ENCODE peak calls at places on chromosomes 12 and 14, in eight cellular contexts. E, G, M, P, T, S, B and Y are unnamed samples.

GRCh38 chr12:119365451-119365850 is 30.9 kb downstream of the CCDC60 start:
- DNase-seq in E (no peak), G (no peak), M (no peak), P (no peak), T (no peak), S (no peak), B (no peak), Y (no peak)

GRCh38 chr12:108273217-108273616 is 65.9 kb downstream of the CMKLR1 start:
- DNase-seq in E (no peak), G (no peak), M (no peak), P (no peak), T (no peak), S (no peak), B (no peak), Y (no peak)

GRCh38 chr12:1929241-1929984 is 11.0 kb upstream of the CACNA2D4 start:
- DNase-seq in E (peak; percentile 59), G (no peak), M (no peak), P (no peak), T (no peak), S (no peak), B (no peak), Y (no peak)

GRCh38 chr14:71574976-71575375 is 357.3 kb upstream of the RGS6 start:
- DNase-seq in E (no peak), G (peak; percentile 38), M (peak; percentile 83), P (no peak), T (peak; percentile 25), S (no peak), B (no peak), Y (no peak)

GRCh38 chr12:43072431-43072830 is 479.6 kb downstream of the ADAMTS20 start:
- DNase-seq in E (no peak), G (no peak), M (no peak), P (no peak), T (no peak), S (no peak), B (no peak), Y (no peak)

GRCh38 chr14:63045234-63045611 is at the start of gene KCNH5:
- DNase-seq in E (no peak), G (peak; percentile 46), M (peak; percentile 44), P (peak; percentile 16), T (peak; percentile 4), S (no peak), B (no peak), Y (no peak)

GRCh38 chr14:64561631-64562030 is 11.9 kb downstream of the PPP1R36 start:
- DNase-seq in E (no peak), G (no peak), M (no peak), P (no peak), T (peak; percentile 60), S (no peak), B (no peak), Y (no peak)

GRCh38 chr12:67357726-67358125 is 88.6 kb downstream of the CAND1 start:
- DNase-seq in E (no peak), G (no peak), M (no peak), P (no peak), T (peak; percentile 62), S (no peak), B (no peak), Y (no peak)

GRCh38 chr12:120725151-120725658 is 421 bp upstream of the ACADS start:
- DNase-seq in E (no peak), G (no peak), M (no peak), P (no peak), T (no peak), S (no peak), B (no peak), Y (no peak)

GRCh38 chr12:15982071-15982470 is 70.9 kb downstream of the DERA start:
- DNase-seq in E (no peak), G (no peak), M (no peak), P (no peak), T (no peak), S (no peak), B (no peak), Y (no peak)

GRCh38 chr14:91924871-91925726 is 22.4 kb downstream of the FBLN5 start:
- DNase-seq in E (no peak), G (peak; percentile 35), M (no peak), P (no peak), T (no peak), S (peak; percentile 62), B (no peak), Y (no peak)

GRCh38 chr14:92607702-92608429 is 94.3 kb downstream of the RIN3 start:
- DNase-seq in E (no peak), G (no peak), M (peak; percentile 86), P (no peak), T (no peak), S (no peak), B (no peak), Y (no peak)

GRCh38 chr14:62209287-62209899 is 447.2 kb downstream of the SNAPC1 start:
- DNase-seq in E (no peak), G (peak; percentile 54), M (peak; percentile 75), P (no peak), T (no peak), S (no peak), B (no peak), Y (no peak)

GRCh38 chr14:64293976-64294671 is at the start of gene ESR2:
- DNase-seq in E (peak; percentile 82), G (no peak), M (peak; percentile 60), P (peak; percentile 19), T (peak; percentile 51), S (no peak), B (no peak), Y (no peak)

GRCh38 chr12:54294152-54294913 is 6.5 kb downstream of the NFE2 start:
- DNase-seq in E (peak; percentile 83), G (peak; percentile 60), M (no peak), P (peak; percentile 53), T (peak; percentile 47), S (peak; percentile 72), B (no peak), Y (no peak)

GRCh38 chr12:46944104-46944503 is 118.3 kb upstream of the SLC38A4 start:
- DNase-seq in E (no peak), G (peak; percentile 34), M (peak; percentile 76), P (no peak), T (no peak), S (no peak), B (no peak), Y (no peak)

GRCh38 chr12:108342985-108343384 is 3.9 kb upstream of the CMKLR1 start:
- DNase-seq in E (no peak), G (no peak), M (no peak), P (no peak), T (peak; percentile 20), S (no peak), B (no peak), Y (no peak)

GRCh38 chr14:49550284-49551184 is 35.6 kb downstream of the RPS29 start:
- DNase-seq in E (peak; percentile 63), G (peak; percentile 40), M (peak; percentile 8), P (no peak), T (no peak), S (no peak), B (no peak), Y (no peak)

GRCh38 chr14:95462491-95462890 is 54.0 kb downstream of the SYNE3 start:
- DNase-seq in E (no peak), G (no peak), M (no peak), P (no peak), T (no peak), S (no peak), B (no peak), Y (no peak)
- H3K27ac ChIP-seq in E (no peak overlapping the region), G (no peak overlapping the region), M (no peak overlapping the region), P (no peak overlapping the region), T (no peak overlapping the region), S (no peak overlapping the region), B (no peak overlapping the region), Y (no peak overlapping the region)

DNA sequence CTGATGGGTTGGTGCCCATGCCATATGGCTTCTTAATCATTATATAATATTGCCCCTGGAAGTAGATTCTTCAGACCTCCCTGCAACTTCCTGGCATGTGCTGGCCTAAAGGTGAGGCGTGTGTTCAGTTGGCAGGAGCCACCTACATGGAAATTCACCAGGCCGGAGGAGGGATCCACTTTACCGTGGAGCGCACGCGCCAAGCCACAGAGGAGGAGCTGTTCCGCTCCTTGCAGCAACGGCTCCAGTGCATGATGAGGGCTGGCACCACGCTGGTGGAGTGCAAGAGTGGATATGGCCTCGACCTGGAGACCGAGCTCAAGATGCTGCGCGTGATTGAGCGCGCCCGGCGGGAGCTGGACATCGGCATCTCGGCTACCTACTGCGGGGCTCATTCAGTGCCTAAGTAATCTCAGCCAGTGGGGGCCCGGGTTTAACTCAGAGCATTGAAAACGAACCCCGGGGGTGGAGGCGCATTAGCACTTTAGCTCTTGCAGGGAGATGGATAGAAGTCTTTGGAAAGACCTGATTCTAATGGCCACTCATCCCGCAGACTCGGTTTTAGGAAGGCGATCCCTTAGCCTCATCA is 13.5 kb downstream of the AMDHD1 start:
- DNase-seq in E (no peak), G (no peak), M (no peak), P (no peak), T (peak; percentile 19), S (no peak), B (no peak), Y (no peak)
- H3K27ac ChIP-seq in E (no peak overlapping the region), G (no peak overlapping the region), M (no peak overlapping the region), P (no peak overlapping the region), T (no peak overlapping the region), S (no peak overlapping the region), B (no peak overlapping the region), Y (no peak overlapping the region)

DNA sequence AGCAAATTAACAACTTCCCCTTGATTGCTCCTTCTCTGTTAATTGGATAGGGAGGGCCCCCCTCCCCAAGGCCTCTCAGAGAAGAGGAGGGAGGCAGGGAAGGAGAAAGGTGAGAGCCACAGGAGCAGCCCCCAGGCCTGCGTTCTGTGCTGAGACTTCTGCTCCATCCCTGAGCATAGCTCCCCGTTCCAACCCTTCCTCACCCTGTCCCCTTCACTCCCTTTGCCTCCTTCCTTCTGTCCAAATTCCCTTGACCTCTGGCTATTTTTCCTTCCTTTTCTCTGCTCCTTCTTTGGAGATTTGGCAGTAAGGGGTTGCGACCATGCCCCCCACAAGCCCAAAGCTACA is 793 bp upstream of the ASIC1 start:
- DNase-seq in E (peak; percentile 80), G (no peak), M (no peak), P (no peak), T (no peak), S (no peak), B (no peak), Y (no peak)
- H3K27ac ChIP-seq in E (peak overlapping the region; percentile 57), G (peak overlapping the region; percentile 15), M (no peak overlapping the region), P (no peak overlapping the region), T (no peak overlapping the region), S (no peak overlapping the region), B (no peak overlapping the region), Y (no peak overlapping the region)

GRCh38 chr14:96255501-96256366 is at the start of gene BDKRB1:
- DNase-seq in E (no peak), G (peak; percentile 67), M (peak; percentile 92), P (no peak), T (no peak), S (no peak), B (no peak), Y (no peak)

GRCh38 chr14:96256420-96256819 is 410 bp downstream of the BDKRB1 start:
- DNase-seq in E (no peak), G (peak; percentile 57), M (no peak), P (no peak), T (no peak), S (no peak), B (no peak), Y (no peak)

GRCh38 chr14:96257056-96257455 is 1.0 kb downstream of the BDKRB1 start:
- DNase-seq in E (no peak), G (no peak), M (no peak), P (no peak), T (no peak), S (no peak), B (no peak), Y (no peak)

GRCh38 chr14:96260341-96260821 is 4.4 kb downstream of the BDKRB1 start:
- DNase-seq in E (no peak), G (no peak), M (peak; percentile 86), P (no peak), T (no peak), S (no peak), B (no peak), Y (no peak)

GRCh38 chr14:96257900-96258299 is 1.9 kb downstream of the BDKRB1 start:
- DNase-seq in E (no peak), G (no peak), M (no peak), P (no peak), T (no peak), S (no peak), B (no peak), Y (no peak)
- H3K27ac ChIP-seq in E (no peak overlapping the region), G (peak overlapping the region; percentile 84), M (no peak overlapping the region), P (no peak overlapping the region), T (no peak overlapping the region), S (no peak overlapping the region), B (no peak overlapping the region), Y (no peak overlapping the region)